ENCODE peak calls at places on chromosomes 11 and 22, in ten cellular contexts. Q is esophagus squamous epithelium, A is tibial nerve, X is prostate gland, K is sigmoid colon, G is suprapubic skin, Y is IMR-90, O is A549, S is transverse colon, B is Peyer's patch. I is an unnamed sample.

GRCh38 chr11:79507726-79508125 is 66.9 kb upstream of the TENM4 start:
- DNase-seq in Q (no peak), A (no peak), X (peak; percentile 11), K (no peak), G (no peak), Y (no peak), O (no peak), S (no peak), B (no peak), I (no peak)

GRCh38 chr11:115453158-115453557 is 51.1 kb downstream of the CADM1 start:
- DNase-seq in Q (no peak), A (no peak), X (no peak), K (no peak), G (no peak), Y (no peak), O (no peak), S (no peak), B (no peak), I (no peak)

GRCh38 chr11:15672822-15673221 is 558.1 kb downstream of the INSC start:
- DNase-seq in Q (no peak), A (no peak), X (no peak), K (no peak), G (no peak), Y (no peak), O (no peak), S (no peak), B (no peak), I (no peak)

GRCh38 chr22:25362215-25362882 is 142.9 kb downstream of the CRYBB2 start:
- DNase-seq in Q (no peak), A (peak; percentile 83), X (peak; percentile 45), K (peak; percentile 77), G (peak; percentile 66), Y (peak; percentile 38), O (peak; percentile 21), S (peak; percentile 73), B (peak; percentile 87), I (no peak)

GRCh38 chr22:31326877-31327276 is 19.3 kb downstream of the PATZ1 start:
- DNase-seq in Q (no peak), A (no peak), X (no peak), K (no peak), G (no peak), Y (no peak), O (no peak), S (no peak), B (no peak), I (no peak)

GRCh38 chr11:119832132-119832531 is 103.1 kb upstream of the NECTIN1 start:
- DNase-seq in Q (no peak), A (no peak), X (no peak), K (no peak), G (no peak), Y (no peak), O (no peak), S (no peak), B (peak; percentile 53), I (no peak)

GRCh38 chr11:111951565-111951964 is 14.4 kb downstream of the DIXDC1 start:
- DNase-seq in Q (no peak), A (no peak), X (no peak), K (no peak), G (no peak), Y (no peak), O (no peak), S (no peak), B (no peak), I (no peak)

GRCh38 chr22:50306753-50307749 is at the start of gene PLXNB2:
- DNase-seq in Q (no peak), A (peak; percentile 60), X (peak; percentile 82), K (peak; percentile 93), G (no peak), Y (peak; percentile 80), O (peak; percentile 77), S (peak; percentile 85), B (peak; percentile 87), I (peak; percentile 80)

GRCh38 chr11:3738723-3739122 is 58.6 kb downstream of the NUP98 start:
- DNase-seq in Q (no peak), A (no peak), X (no peak), K (no peak), G (no peak), Y (no peak), O (no peak), S (no peak), B (no peak), I (no peak)

GRCh38 chr11:105611414-105611813 is 1.5 kb downstream of the GRIA4 start:
- DNase-seq in Q (no peak), A (no peak), X (no peak), K (no peak), G (no peak), Y (no peak), O (no peak), S (no peak), B (no peak), I (no peak)

GRCh38 chr11:76607431-76607830 is 63.1 kb downstream of the LRRC32 start:
- DNase-seq in Q (no peak), A (no peak), X (no peak), K (no peak), G (no peak), Y (no peak), O (no peak), S (no peak), B (no peak), I (no peak)

GRCh38 chr11:34468209-34468841 is 29.6 kb downstream of the CAT start:
- DNase-seq in Q (no peak), A (no peak), X (peak; percentile 13), K (no peak), G (no peak), Y (peak; percentile 14), O (peak; percentile 42), S (peak; percentile 13), B (peak; percentile 66), I (no peak)

GRCh38 chr11:95931916-95932315 is 8.0 kb upstream of the MTMR2 start:
- DNase-seq in Q (no peak), A (no peak), X (no peak), K (no peak), G (no peak), Y (no peak), O (no peak), S (no peak), B (no peak), I (no peak)

GRCh38 chr11:94511932-94512781 is at the start of gene C11orf97:
- DNase-seq in Q (no peak), A (peak; percentile 11), X (peak; percentile 18), K (peak; percentile 72), G (no peak), Y (peak; percentile 30), O (no peak), S (peak; percentile 59), B (peak; percentile 72), I (no peak)

DNA sequence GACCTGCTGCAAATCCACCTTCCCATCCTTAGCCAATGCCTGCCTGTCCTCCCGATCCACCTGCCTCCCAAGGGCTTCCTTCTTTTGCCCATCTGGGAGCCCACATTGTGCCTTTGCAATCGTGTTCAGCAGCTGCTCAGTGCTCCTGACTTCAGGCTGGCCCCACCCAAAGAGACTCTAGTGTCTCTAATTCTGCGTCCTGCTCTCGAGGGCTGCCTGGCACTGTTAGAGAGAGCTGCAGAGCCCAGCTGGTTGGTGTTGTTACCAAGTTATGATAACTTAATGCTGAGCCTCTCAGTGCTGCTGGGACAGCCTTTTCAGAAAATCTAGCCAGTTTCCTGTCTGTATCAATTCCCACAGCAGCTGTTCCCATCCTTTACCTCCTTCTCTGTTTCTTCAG is 69.1 kb downstream of the MICAL2 start:
- DNase-seq in Q (no peak), A (no peak), X (no peak), K (no peak), G (no peak), Y (no peak), O (no peak), S (no peak), B (no peak), I (no peak)
- H3K27ac ChIP-seq in Q (peak overlapping the region; percentile 13), A (peak overlapping the region; percentile 71), X (no peak overlapping the region), K (peak overlapping the region; percentile 81), G (no peak overlapping the region), Y (peak overlapping the region; percentile 59), O (peak overlapping the region; percentile 83), S (peak overlapping the region; percentile 70), B (no peak overlapping the region), I (no peak overlapping the region)

GRCh38 chr22:26656896-26657851 is at the start of gene MIAT:
- DNase-seq in Q (no peak), A (no peak), X (no peak), K (no peak), G (no peak), Y (peak; percentile 24), O (no peak), S (peak; percentile 64), B (peak; percentile 84), I (no peak)
- TF ChIP-seq POLR2A in Q (no peak), A (no peak), X (no peak), K (no peak), G (no peak), Y (no peak), O (no peak), S (peak; percentile 10), B (no peak), I (no peak)

GRCh38 chr11:11663907-11664306 is 42.1 kb upstream of the GALNT18 start:
- DNase-seq in Q (no peak), A (no peak), X (no peak), K (no peak), G (no peak), Y (no peak), O (no peak), S (no peak), B (no peak), I (no peak)

GRCh38 chr11:11668781-11669180 is 47.0 kb upstream of the GALNT18 start:
- DNase-seq in Q (no peak), A (no peak), X (no peak), K (no peak), G (no peak), Y (no peak), O (no peak), S (no peak), B (no peak), I (no peak)

GRCh38 chr11:11669447-11669846 is 47.6 kb upstream of the GALNT18 start:
- DNase-seq in Q (no peak), A (no peak), X (no peak), K (peak; percentile 83), G (no peak), Y (no peak), O (no peak), S (no peak), B (no peak), I (no peak)

GRCh38 chr11:11668293-11668692 is 46.5 kb upstream of the GALNT18 start:
- DNase-seq in Q (no peak), A (no peak), X (no peak), K (no peak), G (no peak), Y (no peak), O (no peak), S (no peak), B (no peak), I (no peak)

GRCh38 chr11:11667056-11667455 is 45.3 kb upstream of the GALNT18 start:
- DNase-seq in Q (no peak), A (no peak), X (no peak), K (no peak), G (no peak), Y (no peak), O (peak; percentile 20), S (no peak), B (no peak), I (no peak)
- TF ChIP-seq CTCF in Q (peak; percentile 34), A (no peak), X (no peak), K (no peak), G (no peak), Y (no peak), O (no peak), S (no peak), B (no peak), I (no peak)

DNA sequence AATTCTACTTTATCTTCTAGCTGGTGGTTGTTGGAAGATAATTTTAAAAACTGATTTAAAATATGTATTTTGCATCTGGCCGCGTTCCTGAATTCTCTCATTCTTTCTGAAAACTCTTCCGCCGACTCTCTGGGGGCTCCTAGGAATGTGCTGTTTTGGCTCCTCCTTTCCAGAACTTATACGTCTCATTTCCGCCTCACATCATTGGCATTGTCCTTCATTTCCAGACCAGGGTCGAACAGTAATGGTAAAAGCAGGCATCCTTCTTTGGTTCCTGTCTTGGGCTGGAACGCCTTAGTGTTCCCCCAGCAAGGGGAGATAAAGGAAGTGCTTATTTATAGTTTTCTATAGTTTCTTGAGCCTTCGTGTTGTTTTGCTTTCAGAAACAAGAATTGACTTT is 10.9 kb upstream of the TNNT3 start:
- DNase-seq in Q (no peak), A (no peak), X (no peak), K (no peak), G (no peak), Y (no peak), O (no peak), S (no peak), B (no peak), I (no peak)
- H3K27ac ChIP-seq in Q (peak overlapping the region; percentile 42), A (peak overlapping the region; percentile 77), X (no peak overlapping the region), K (peak overlapping the region; percentile 56), G (no peak overlapping the region), Y (no peak overlapping the region), O (no peak overlapping the region), S (no peak overlapping the region), B (no peak overlapping the region), I (peak overlapping the region; percentile 35)